ENCODE peak calls at places on chromosomes 3 and 15, in nine cellular contexts. W is pancreas, F is lower leg skin, T is choroid plexus epithelial cell, Q is psoas muscle, R is heart right ventricle, V is fibroblast of pulmonary artery, N is BJ, X is MM.1S. J is an unnamed sample.

GRCh38 chr15:51735211-51735610 is 2.2 kb downstream of the LYSMD2 start:
- DNase-seq in X (no peak), V (no peak), W (no peak), T (no peak), F (no peak), R (no peak), Q (no peak), N (no peak), J (no peak)

GRCh38 chr3:146217324-146217723 is 33.6 kb downstream of the PLSCR4 start:
- DNase-seq in V (no peak), X (no peak), R (no peak), W (no peak), F (no peak), N (no peak), Q (no peak), T (peak), J (no peak)

GRCh38 chr3:188437921-188438320 is 284.0 kb downstream of the LPP start:
- DNase-seq in Q (no peak), T (no peak), W (no peak), R (no peak), V (no peak), X (no peak), F (no peak), N (no peak), J (no peak)

GRCh38 chr3:194522579-194523046 is 35.8 kb upstream of the ATP13A3 start:
- DNase-seq in R (no peak), F (no peak), Q (no peak), V (peak), N (no peak), T (peak), W (no peak), X (no peak), J (peak)

GRCh38 chr3:118472586-118472985 is 562.1 kb downstream of the IGSF11 start:
- DNase-seq in R (no peak), X (no peak), W (no peak), N (no peak), F (no peak), T (no peak), Q (no peak), V (peak), J (no peak)

GRCh38 chr15:29122506-29122905 is 147.1 kb downstream of the NSMCE3 start:
- DNase-seq in V (no peak), N (no peak), Q (no peak), W (peak), F (no peak), X (no peak), R (no peak), T (no peak), J (no peak)

GRCh38 chr15:49145651-49146609 is 9.5 kb downstream of the COPS2 start:
- DNase-seq in T (peak), R (peak), N (no peak), Q (no peak), F (no peak), W (no peak), X (peak), V (peak), J (no peak)

GRCh38 chr3:22606938-22607337 is 596.2 kb upstream of the UBE2E2 start:
- DNase-seq in T (no peak), W (no peak), R (no peak), F (no peak), N (no peak), Q (no peak), X (no peak), V (no peak), J (no peak)

GRCh38 chr3:33729993-33730392 is 11.9 kb upstream of the CLASP2 start:
- DNase-seq in V (no peak), X (peak), Q (no peak), R (no peak), N (no peak), T (no peak), W (no peak), F (no peak), J (no peak)

GRCh38 chr3:126930936-126931600 is 51.8 kb upstream of the PLXNA1 start:
- DNase-seq in T (no peak), F (no peak), X (no peak), V (no peak), Q (no peak), W (no peak), R (no peak), N (no peak), J (no peak)

GRCh38 chr15:66231421-66232266 is 21.9 kb downstream of the MEGF11 start:
- DNase-seq in V (no peak), N (no peak), F (no peak), W (no peak), X (no peak), R (no peak), Q (no peak), T (no peak), J (no peak)

GRCh38 chr3:177468331-177468730 is 271.0 kb upstream of the TBL1XR1 start:
- DNase-seq in Q (peak), R (no peak), T (peak), X (no peak), N (peak), V (peak), F (no peak), W (no peak), J (peak)

GRCh38 chr3:19270471-19270870 is 122.2 kb downstream of the KCNH8 start:
- DNase-seq in Q (no peak), W (no peak), N (no peak), R (no peak), X (no peak), F (no peak), V (no peak), T (no peak), J (no peak)

GRCh38 chr3:48662140-48662752 is 440 bp downstream of the CELSR3 start:
- DNase-seq in F (no peak), X (no peak), N (no peak), T (no peak), Q (no peak), V (no peak), R (no peak), W (peak), J (no peak)

GRCh38 chr3:196599734-196600128 is 31.3 kb downstream of the FBXO45 start:
- DNase-seq in R (no peak), W (no peak), T (peak), X (no peak), V (no peak), N (no peak), F (no peak), Q (no peak), J (no peak)

GRCh38 chr15:39391230-39391629 is 189.6 kb upstream of the THBS1 start:
- DNase-seq in F (no peak), R (no peak), W (no peak), X (no peak), T (no peak), V (peak), Q (no peak), N (no peak), J (no peak)

GRCh38 chr3:96331341-96331740 is 483.1 kb upstream of the EPHA6 start:
- DNase-seq in N (no peak), X (peak), V (no peak), T (no peak), Q (no peak), W (no peak), F (no peak), R (no peak), J (no peak)

GRCh38 chr15:34810455-34811146 is 15.3 kb upstream of the ACTC1 start:
- DNase-seq in W (no peak), V (peak), R (no peak), Q (peak), T (peak), N (peak), X (no peak), F (no peak), J (peak)

GRCh38 chr3:67858492-67858891 is 204.1 kb upstream of the SUCLG2 start:
- DNase-seq in N (no peak), R (no peak), W (no peak), F (no peak), V (no peak), Q (no peak), X (no peak), T (no peak), J (no peak)

GRCh38 chr15:52337198-52337853 is 41.7 kb upstream of the MYO5C start:
- DNase-seq in X (no peak), Q (no peak), V (peak), W (no peak), T (peak), N (no peak), R (no peak), F (no peak), J (no peak)

GRCh38 chr15:79209690-79210089 is 72.8 kb upstream of the ANKRD34C start:
- DNase-seq in Q (no peak), W (no peak), X (no peak), T (no peak), N (no peak), F (no peak), V (no peak), R (no peak), J (no peak)

GRCh38 chr3:155106059-155106458 is 25.9 kb downstream of the MME start:
- DNase-seq in F (no peak), N (no peak), X (no peak), V (no peak), T (no peak), W (no peak), Q (no peak), R (no peak), J (no peak)

GRCh38 chr3:123365450-123366143 is 83.3 kb downstream of the ADCY5 start:
- DNase-seq in T (peak), N (no peak), R (peak), W (no peak), V (peak), Q (no peak), F (no peak), X (no peak), J (no peak)

GRCh38 chr15:71752604-71753289 is 57.6 kb upstream of the NR2E3 start:
- DNase-seq in T (peak), N (peak), W (no peak), Q (peak), X (peak), R (no peak), V (peak), F (no peak), J (peak)

GRCh38 chr3:128851601-128852000 is 27.8 kb upstream of the ACAD9 start:
- DNase-seq in N (no peak), F (no peak), T (no peak), W (no peak), R (no peak), V (no peak), X (no peak), Q (no peak), J (no peak)

GRCh38 chr3:14286887-14287496 is 108.4 kb downstream of the LSM3 start:
- DNase-seq in V (no peak), N (no peak), R (no peak), T (no peak), X (peak), F (no peak), W (no peak), Q (no peak), J (no peak)

GRCh38 chr3:194306109-194306686 is 44.9 kb downstream of the CPN2 start:
- DNase-seq in N (no peak), Q (no peak), F (no peak), W (peak), V (no peak), R (no peak), X (peak), T (no peak), J (no peak)

GRCh38 chr3:110881069-110881468 is 190.5 kb upstream of the NECTIN3 start:
- DNase-seq in N (no peak), V (peak), Q (no peak), W (peak), R (peak), F (peak), X (peak), T (peak), J (no peak)

GRCh38 chr3:127132876-127133275 is 60.1 kb upstream of the PRR23E start:
- DNase-seq in R (no peak), T (no peak), N (no peak), W (no peak), F (peak), X (no peak), Q (no peak), V (no peak), J (no peak)

GRCh38 chr15:57922780-57923179 is 142.7 kb downstream of the ALDH1A2 start:
- DNase-seq in N (no peak), W (peak), V (peak), Q (peak), X (no peak), R (peak), T (peak), F (no peak), J (no peak)

GRCh38 chr3:18469775-18470174 is 44.6 kb upstream of the SATB1 start:
- DNase-seq in T (no peak), N (no peak), F (no peak), X (no peak), W (no peak), Q (no peak), R (no peak), V (no peak), J (no peak)

GRCh38 chr3:42831321-42831713 is 22.1 kb downstream of the ACKR2 start:
- DNase-seq in R (peak), F (peak), W (no peak), N (no peak), V (peak), T (peak), Q (peak), X (peak), J (no peak)

GRCh38 chr15:44038801-44039200 is 156.3 kb downstream of the FRMD5 start:
- DNase-seq in W (no peak), Q (no peak), T (peak), R (no peak), V (no peak), X (peak), F (no peak), N (no peak), J (no peak)

DNA sequence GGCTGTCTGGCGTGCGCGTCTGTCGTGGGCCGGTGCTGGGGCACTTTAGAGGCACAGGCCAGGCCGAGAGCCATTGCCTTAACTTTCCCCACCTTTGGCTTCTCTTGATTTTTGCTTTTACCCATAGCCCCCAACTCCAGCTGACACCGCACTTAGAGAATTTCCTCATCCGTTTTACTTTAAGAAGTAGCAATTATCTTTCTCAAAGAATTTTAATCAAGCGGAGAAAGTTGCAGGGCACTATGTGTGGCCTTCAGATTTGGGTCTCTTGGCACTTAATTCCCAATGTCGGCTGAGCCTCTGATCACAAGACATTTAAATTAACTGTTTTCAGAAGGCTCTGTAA is 1.2 kb downstream of the ALDH1A3 start:
- DNase-seq in N (no peak), T (no peak), W (no peak), Q (no peak), R (no peak), V (no peak), F (no peak), X (no peak), J (no peak)
- H3K4me3 ChIP-seq in N (no peak), T (no peak), W (no peak), Q (peak), R (peak), V (peak), F (no peak), X (no peak), J (no peak)

GRCh38 chr3:13204177-13204581 is 130.9 kb upstream of the IQSEC1 start:
- DNase-seq in R (no peak), N (no peak), V (no peak), T (no peak), F (no peak), X (no peak), Q (no peak), W (no peak), J (no peak)
- H3K4me3 ChIP-seq in R (no peak), N (no peak), V (no peak), T (no peak), F (no peak), X (no peak), Q (no peak), W (no peak), J (no peak)

GRCh38 chr3:121436641-121437040 is 109.1 kb downstream of the POLQ start:
- DNase-seq in X (no peak), T (no peak), V (no peak), N (no peak), R (no peak), F (no peak), Q (no peak), W (no peak), J (no peak)

GRCh38 chr3:121436074-121436473 is 109.7 kb downstream of the POLQ start:
- DNase-seq in F (no peak), X (no peak), V (no peak), W (no peak), Q (no peak), R (no peak), T (no peak), N (no peak), J (no peak)

GRCh38 chr3:121430816-121431215 is 115.0 kb downstream of the POLQ start:
- DNase-seq in F (no peak), W (no peak), T (no peak), Q (no peak), R (no peak), X (no peak), N (no peak), V (no peak), J (no peak)

DNA sequence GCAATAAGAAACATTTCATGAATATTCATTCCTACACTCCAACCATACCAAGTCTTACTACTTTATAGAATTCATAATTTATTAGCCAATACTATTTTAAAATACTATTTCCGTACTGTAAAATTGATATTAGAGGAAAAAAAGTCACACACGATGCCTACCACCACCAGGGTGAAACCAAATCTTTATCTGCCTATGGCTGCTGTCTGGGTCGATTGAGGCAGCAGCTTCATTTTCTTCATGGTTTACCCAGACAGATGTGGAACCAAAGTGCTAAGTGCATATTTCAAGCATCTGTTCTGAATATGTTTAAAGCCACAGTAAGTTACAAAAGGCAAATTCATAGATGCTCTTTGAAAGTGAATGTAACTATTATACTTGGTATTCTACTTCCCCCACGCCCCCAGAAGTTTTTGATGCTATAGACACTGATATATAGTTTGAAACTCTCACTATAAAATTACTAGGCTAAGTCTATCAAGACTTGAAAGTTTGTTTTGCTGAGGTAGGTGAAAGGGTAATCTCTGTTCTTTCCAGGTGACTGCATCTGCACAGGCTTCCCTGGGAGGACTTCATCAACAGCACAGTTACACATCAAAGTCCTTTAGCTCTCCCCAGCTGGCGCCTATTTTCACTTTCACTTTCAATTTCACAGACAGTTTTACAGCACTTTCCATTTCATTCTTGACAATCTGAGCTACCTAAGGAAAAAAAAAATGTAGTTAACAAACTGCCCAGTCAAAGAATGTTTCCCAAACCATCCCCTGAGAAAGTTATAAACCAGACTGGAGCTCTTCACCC is 113.9 kb downstream of the POLQ start:
- DNase-seq in R (peak), T (peak), Q (no peak), N (peak), W (no peak), F (no peak), V (peak), X (peak), J (no peak)
- H3K4me3 ChIP-seq in R (peak), T (peak), Q (peak), N (peak), W (no peak), F (no peak), V (peak), X (no peak), J (peak)

GRCh38 chr3:190564175-190564574 is 50.3 kb downstream of the IL1RAP start:
- DNase-seq in W (no peak), X (no peak), F (no peak), Q (no peak), R (no peak), N (no peak), V (no peak), T (no peak), J (no peak)

GRCh38 chr3:190566043-190566933 is 52.4 kb downstream of the IL1RAP start:
- DNase-seq in W (no peak), R (peak), F (peak), N (peak), V (peak), X (no peak), T (peak), Q (peak), J (peak)

GRCh38 chr3:190562866-190563525 is 49.1 kb downstream of the IL1RAP start:
- DNase-seq in T (peak), R (no peak), N (no peak), W (no peak), F (no peak), V (peak), X (peak), Q (no peak), J (no peak)

DNA sequence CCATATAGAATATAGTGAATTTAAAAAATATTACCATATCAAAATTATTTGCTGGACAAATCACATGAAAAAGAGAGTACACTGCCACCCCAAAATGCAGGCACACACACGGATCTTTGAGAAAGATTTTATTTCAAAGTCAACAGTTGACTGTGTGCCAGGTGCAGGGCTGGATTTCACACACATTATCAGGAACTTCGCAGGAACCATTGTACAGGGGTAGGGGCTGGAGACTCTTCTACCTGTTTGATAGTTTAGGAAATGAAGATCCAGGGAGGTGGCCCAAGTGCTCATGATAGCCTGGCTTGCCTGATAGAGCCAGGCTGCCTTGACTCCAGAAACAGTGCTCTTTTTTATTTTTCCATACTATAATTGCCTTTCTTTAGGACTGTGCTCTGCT is 54.2 kb downstream of the IL1RAP start:
- DNase-seq in R (no peak), X (no peak), F (no peak), W (no peak), N (no peak), T (no peak), Q (no peak), V (peak), J (no peak)
- H3K4me3 ChIP-seq in R (no peak), X (no peak), F (no peak), W (no peak), N (no peak), T (no peak), Q (no peak), V (no peak), J (no peak)

GRCh38 chr3:101725890-101726275 is 1.5 kb downstream of the CEP97 start:
- DNase-seq in V (no peak), R (no peak), W (no peak), Q (no peak), X (no peak), T (no peak), N (no peak), F (no peak), J (no peak)
- H3K4me3 ChIP-seq in V (peak), R (peak), W (no peak), Q (peak), X (peak), T (peak), N (peak), F (peak), J (peak)

GRCh38 chr3:182711261-182711683 is 82.0 kb upstream of the ATP11B start:
- DNase-seq in X (no peak), V (no peak), T (no peak), F (no peak), W (no peak), Q (no peak), R (no peak), N (no peak), J (no peak)
- H3K4me3 ChIP-seq in X (no peak), V (no peak), T (no peak), F (no peak), W (no peak), Q (no peak), R (no peak), N (no peak), J (no peak)

DNA sequence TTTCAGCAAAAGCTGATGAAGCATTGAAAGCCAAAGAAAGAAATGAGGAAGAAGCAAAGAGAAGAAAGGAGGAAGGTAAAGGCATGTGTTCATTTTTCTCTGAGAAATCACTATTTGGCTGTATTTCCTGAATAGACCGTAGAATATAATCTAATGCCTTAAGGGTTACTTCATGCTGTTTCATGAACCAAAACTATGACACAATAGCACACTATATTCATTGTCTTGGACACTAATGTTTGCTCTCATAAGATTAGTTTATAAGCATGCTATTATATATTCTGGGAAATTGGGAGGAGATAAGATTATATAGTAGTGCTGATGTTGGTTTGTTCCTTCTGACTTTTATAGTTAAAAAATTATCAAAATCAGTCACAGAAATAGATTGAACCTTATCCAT is 110.1 kb upstream of the MLF1 start:
- DNase-seq in X (no peak), Q (no peak), F (no peak), T (no peak), W (no peak), V (peak), R (no peak), N (no peak), J (no peak)
- H3K4me3 ChIP-seq in X (no peak), Q (no peak), F (no peak), T (no peak), W (no peak), V (no peak), R (no peak), N (no peak), J (no peak)